ENCODE peak calls at places on chromosomes 4 and X, in ten cellular contexts. J is glutamatergic neuron, D is lower lobe of right lung, G is lower leg skin, U is cardiac fibroblast, X is BJ, F is GM10248, B is fibroblast of mammary gland, K is natural killer cell, S is AG10803. N is an unnamed sample.

GRCh38 chr4:164508126-164508525 is 245.8 kb upstream of the SMIM31 start:
- DNase-seq in B (no peak), J (no peak), X (no peak), G (no peak), D (no peak), S (no peak), F (no peak), K (no peak), U (no peak), N (no peak)

GRCh38 chr4:125849869-125850268 is 535.1 kb downstream of the FAT4 start:
- DNase-seq in X (peak; percentile 53), G (no peak), F (no peak), J (no peak), K (no peak), S (peak; percentile 84), U (peak; percentile 31), D (no peak), B (peak; percentile 58), N (no peak)

GRCh38 chr4:121138014-121138413 is 26.1 kb downstream of the TNIP3 start:
- DNase-seq in G (no peak), X (no peak), S (no peak), F (no peak), D (no peak), B (no peak), J (no peak), K (no peak), U (no peak), N (peak; percentile 55)

GRCh38 chrX:100289159-100289558 is 120.9 kb downstream of the PCDH19 start:
- DNase-seq in S (no peak), X (no peak), U (no peak), J (no peak), G (no peak), K (no peak), B (no peak), D (no peak), F (no peak), N (no peak)

GRCh38 chr4:147799986-147800555 is 68.2 kb downstream of the ARHGAP10 start:
- DNase-seq in B (no peak), X (no peak), D (no peak), J (no peak), U (no peak), G (no peak), F (peak; percentile 74), S (no peak), K (peak; percentile 54), N (peak; percentile 95)

GRCh38 chr4:122854860-122855259 is 28.2 kb downstream of the FGF2 start:
- DNase-seq in U (no peak), X (no peak), S (peak; percentile 60), D (no peak), G (no peak), K (no peak), B (no peak), F (no peak), J (no peak), N (no peak)

GRCh38 chr4:2935762-2936743 is 27.2 kb downstream of the NOP14 start:
- DNase-seq in K (no peak), J (no peak), G (no peak), F (peak; percentile 43), X (no peak), S (no peak), U (peak; percentile 63), B (peak; percentile 57), D (no peak), N (peak; percentile 80)

GRCh38 chrX:67544871-67545771 is 1.3 kb downstream of the AR start:
- DNase-seq in J (peak; percentile 31), G (no peak), S (no peak), U (peak; percentile 54), D (peak; percentile 34), K (no peak), X (no peak), B (peak; percentile 62), F (peak; percentile 5), N (no peak)

GRCh38 chr4:54054501-54054900 is 9.9 kb downstream of the CHIC2 start:
- DNase-seq in G (no peak), F (no peak), U (no peak), X (no peak), D (no peak), J (no peak), B (no peak), S (no peak), K (no peak), N (no peak)

GRCh38 chr4:170256807-170257206 is 167.1 kb upstream of the AADAT start:
- DNase-seq in B (no peak), F (no peak), J (no peak), D (no peak), G (no peak), S (no peak), X (no peak), K (no peak), U (no peak), N (no peak)

DNA sequence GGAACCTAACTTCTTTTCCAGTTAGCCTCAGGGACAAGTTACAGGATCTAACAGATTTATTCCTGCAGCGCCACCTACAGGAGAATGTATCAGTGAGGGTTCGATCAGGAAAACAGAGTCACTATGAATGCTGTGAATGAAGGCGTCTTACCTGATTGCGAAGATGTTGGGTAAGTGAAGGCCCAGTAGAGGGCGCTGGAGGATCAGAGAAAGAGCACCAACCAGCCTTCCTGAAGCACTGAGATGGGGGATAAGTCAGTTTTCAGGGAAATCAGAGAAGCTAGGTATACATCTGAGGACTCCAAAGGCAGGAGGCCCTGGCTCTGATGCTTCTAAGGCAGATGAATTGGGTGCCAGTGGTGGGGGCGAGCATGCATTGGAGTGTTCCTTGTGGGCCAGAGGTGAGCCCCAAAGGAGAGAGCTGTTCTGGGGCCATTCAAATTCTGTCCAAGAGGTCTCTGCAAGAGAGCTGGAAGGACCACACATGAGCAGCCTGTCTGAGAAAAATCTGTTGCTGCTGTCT is 169.9 kb upstream of the AADAT start:
- DNase-seq in X (peak; percentile 14), F (peak; percentile 58), S (peak; percentile 74), B (peak; percentile 93), G (peak; percentile 71), K (peak; percentile 21), U (peak; percentile 90), J (peak; percentile 88), D (peak; percentile 53), N (peak; percentile 92)
- TF ChIP-seq CTCF in X (peak; percentile 64), F (peak; percentile 83), S (peak; percentile 71), B (peak; percentile 97), G (no peak), K (peak; percentile 59), U (peak; percentile 71), J (peak; percentile 97), D (peak; percentile 63), N (peak; percentile 86)

GRCh38 chrX:72030431-72030830 is 101.3 kb downstream of the RTL5 start:
- DNase-seq in D (no peak), X (no peak), G (no peak), J (no peak), S (no peak), U (no peak), F (no peak), K (no peak), B (no peak), N (no peak)

GRCh38 chrX:72028701-72029470 is 102.8 kb downstream of the RTL5 start:
- DNase-seq in D (no peak), S (no peak), B (no peak), F (no peak), K (no peak), J (no peak), U (no peak), G (no peak), X (no peak), N (no peak)

GRCh38 chrX:72031634-72032033 is 100.1 kb downstream of the RTL5 start:
- DNase-seq in K (no peak), G (no peak), S (no peak), F (no peak), B (no peak), X (no peak), U (no peak), D (no peak), J (no peak), N (no peak)

GRCh38 chrX:72029473-72030411 is 102.0 kb downstream of the RTL5 start:
- DNase-seq in X (peak; percentile 41), B (peak; percentile 93), D (no peak), S (peak; percentile 65), K (no peak), F (no peak), U (peak; percentile 63), G (no peak), J (no peak), N (no peak)

DNA sequence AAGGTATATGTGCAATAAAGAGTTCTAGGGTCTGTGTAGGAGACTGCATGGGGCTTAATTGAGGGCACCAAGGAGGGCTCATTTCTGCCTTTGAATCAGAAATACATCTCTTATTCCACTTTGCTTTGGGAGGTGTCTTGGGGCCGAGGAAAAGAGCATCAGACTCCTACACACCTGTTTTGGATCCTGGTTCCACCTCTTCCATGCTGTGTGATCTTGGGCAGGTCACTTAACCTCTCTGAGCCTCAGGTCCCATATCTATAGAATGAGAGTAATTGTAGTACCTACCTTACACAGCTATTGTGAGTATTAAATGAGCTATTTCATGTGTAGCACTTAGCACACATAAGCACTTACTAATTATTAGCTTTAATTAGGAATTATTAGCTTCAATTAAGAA is 100.6 kb downstream of the RTL5 start:
- DNase-seq in U (no peak), S (no peak), G (no peak), K (no peak), J (no peak), X (no peak), B (no peak), F (no peak), D (no peak), N (no peak)
- TF ChIP-seq CTCF in U (no peak), S (no peak), G (no peak), K (no peak), J (no peak), X (no peak), B (no peak), F (no peak), D (no peak), N (no peak)

DNA sequence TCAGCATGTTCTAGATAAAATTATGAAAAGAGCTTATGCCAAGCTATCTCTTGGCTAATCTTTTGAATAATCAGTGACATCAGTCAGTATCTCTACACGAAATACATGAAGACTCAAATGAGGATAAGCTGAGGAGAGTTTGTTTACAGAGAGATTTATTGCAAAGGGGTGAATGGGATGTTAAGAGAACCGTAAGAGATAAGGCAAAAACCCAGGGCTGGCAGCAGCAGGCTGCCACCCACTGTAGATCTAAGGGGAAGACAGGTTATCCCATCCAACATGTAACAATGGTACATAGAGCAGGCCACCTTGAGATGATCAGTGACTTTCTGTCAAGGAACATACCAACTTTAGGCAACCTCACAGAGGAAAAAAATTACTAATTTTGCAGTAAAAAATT is 432.1 kb upstream of the NR3C2 start:
- DNase-seq in U (no peak), X (no peak), S (no peak), K (no peak), D (no peak), F (no peak), J (no peak), G (no peak), B (no peak), N (no peak)
- TF ChIP-seq CTCF in U (no peak), X (no peak), S (no peak), K (no peak), D (no peak), F (no peak), J (no peak), G (no peak), B (no peak), N (no peak)

DNA sequence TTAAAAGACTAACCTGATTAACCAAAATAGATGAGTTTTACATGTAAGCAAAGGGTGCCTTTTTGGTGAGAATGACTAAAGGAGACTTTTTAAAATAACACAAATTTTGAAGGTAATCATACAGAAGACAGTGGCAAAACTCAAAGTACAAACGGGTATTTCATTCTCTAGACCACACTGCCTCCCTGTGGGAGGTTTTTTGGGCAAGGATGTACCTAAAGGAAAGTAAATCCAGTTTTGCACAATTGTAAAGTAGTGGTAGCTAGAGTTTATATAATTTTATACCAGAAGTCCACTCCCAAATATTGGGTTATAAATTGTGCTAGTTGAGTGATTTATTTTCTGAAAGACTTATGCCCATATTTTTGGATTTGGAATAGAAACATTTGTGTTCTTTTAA is 201.0 kb downstream of the PAPSS1 start:
- DNase-seq in U (peak; percentile 34), F (no peak), B (peak; percentile 41), G (no peak), D (no peak), X (no peak), J (no peak), K (no peak), S (peak; percentile 60), N (peak; percentile 14)
- TF ChIP-seq CTCF in U (peak; percentile 31), F (peak; percentile 12), B (peak; percentile 48), G (no peak), D (peak; percentile 41), X (peak; percentile 39), J (no peak), K (no peak), S (peak; percentile 70), N (peak; percentile 28)